ENCODE peak calls at places on chromosomes 3 and 15, in five cellular contexts. V, E, B, Y and S are unnamed samples. For H3K36me3, the result is how much of the 10 kb centered on the place peaks cover.

GRCh38 chr3:186298876-186299275 is 63.2 kb downstream of the DGKG start:
- DNase-seq in V (no peak), E (no peak), B (no peak), Y (no peak), S (no peak)

GRCh38 chr3:43995078-43995928 is 246.4 kb upstream of the TOPAZ1 start:
- DNase-seq in V (no peak), E (no peak), B (peak), Y (peak), S (no peak)

GRCh38 chr15:49627407-49627877 is 6.6 kb downstream of the DTWD1 start:
- DNase-seq in V (no peak), E (no peak), B (no peak), Y (no peak), S (no peak)

GRCh38 chr3:152969557-152970300 is 134.8 kb downstream of the P2RY1 start:
- DNase-seq in V (no peak), E (no peak), B (no peak), Y (peak), S (no peak)

GRCh38 chr15:55742927-55743614 is at the start of gene PRTG:
- DNase-seq in V (peak), E (peak), B (peak), Y (peak), S (peak)

GRCh38 chr15:84828433-84828908 is 11.3 kb downstream of the ALPK3 start:
- DNase-seq in V (peak), E (peak), B (peak), Y (no peak), S (no peak)

GRCh38 chr3:50003216-50003615 is 63.3 kb downstream of the RBM6 start:
- DNase-seq in V (no peak), E (no peak), B (no peak), Y (no peak), S (no peak)

GRCh38 chr15:62506217-62506805 is 341.2 kb upstream of the C2CD4B start:
- DNase-seq in V (no peak), E (no peak), B (peak), Y (peak), S (no peak)

GRCh38 chr3:128201158-128201755 is 48.0 kb downstream of the EEFSEC start:
- DNase-seq in V (no peak), E (no peak), B (no peak), Y (no peak), S (no peak)

GRCh38 chr15:94844533-94845390 is 613.4 kb downstream of the MCTP2 start:
- DNase-seq in V (peak), E (peak), B (peak), Y (peak), S (peak)

GRCh38 chr3:11143476-11143875 is 10.8 kb upstream of the HRH1 start:
- DNase-seq in V (no peak), E (no peak), B (no peak), Y (no peak), S (no peak)

GRCh38 chr3:158355623-158356588 is 215.1 kb upstream of the MLF1 start:
- DNase-seq in V (no peak), E (no peak), B (no peak), Y (no peak), S (no peak)

GRCh38 chr3:148797822-148798221 is 29.8 kb upstream of the CPB1 start:
- DNase-seq in V (no peak), E (no peak), B (peak), Y (peak), S (no peak)

GRCh38 chr3:14289590-14290453 is 111.2 kb downstream of the LSM3 start:
- DNase-seq in V (no peak), E (peak), B (no peak), Y (no peak), S (no peak)

GRCh38 chr3:171772427-171773056 is 37.7 kb downstream of the PLD1 start:
- DNase-seq in V (no peak), E (peak), B (peak), Y (peak), S (peak)

GRCh38 chr3:101181801-101182200 is 138.6 kb downstream of the IMPG2 start:
- DNase-seq in V (no peak), E (no peak), B (no peak), Y (no peak), S (no peak)

GRCh38 chr3:58487140-58487886 is 4.6 kb upstream of the KCTD6 start:
- DNase-seq in V (peak), E (peak), B (no peak), Y (no peak), S (no peak)

GRCh38 chr3:187520027-187520945 is 149.9 kb downstream of the SST start:
- DNase-seq in V (peak), E (peak), B (no peak), Y (no peak), S (peak)

GRCh38 chr3:129344540-129345220 is 66.0 kb downstream of the HMCES start:
- DNase-seq in V (no peak), E (no peak), B (peak), Y (peak), S (peak)

GRCh38 chr3:149702691-149703426 is 45.0 kb upstream of the WWTR1 start:
- DNase-seq in V (no peak), E (no peak), B (no peak), Y (no peak), S (no peak)

GRCh38 chr3:123414958-123415792 is 33.7 kb downstream of the ADCY5 start:
- DNase-seq in V (no peak), E (peak), B (no peak), Y (no peak), S (no peak)

GRCh38 chr3:43286886-43287301 is 554 bp downstream of the SNRK start:
- DNase-seq in V (no peak), E (no peak), B (peak), Y (peak), S (no peak)

GRCh38 chr15:79540551-79540950 is 108.4 kb downstream of the MINAR1 start:
- DNase-seq in V (no peak), E (no peak), B (no peak), Y (peak), S (no peak)

GRCh38 chr3:196735751-196736150 is 3.9 kb upstream of the PAK2 start:
- DNase-seq in V (no peak), E (no peak), B (no peak), Y (no peak), S (no peak)

GRCh38 chr15:70741107-70741511 is 22.2 kb downstream of the UACA start:
- DNase-seq in V (peak), E (peak), B (no peak), Y (no peak), S (peak)

GRCh38 chr3:177599331-177599730 is 402.0 kb upstream of the TBL1XR1 start:
- DNase-seq in V (no peak), E (no peak), B (no peak), Y (no peak), S (no peak)

GRCh38 chr3:52046186-52046913 is 10.0 kb downstream of the DUSP7 start:
- DNase-seq in V (no peak), E (no peak), B (no peak), Y (no peak), S (peak)

GRCh38 chr3:59866076-59866475 is 816.3 kb upstream of the CFAP20DC start:
- DNase-seq in V (no peak), E (no peak), B (no peak), Y (no peak), S (no peak)

GRCh38 chr15:65055201-65055870 is 10.1 kb downstream of the SLC51B start:
- DNase-seq in V (no peak), E (no peak), B (no peak), Y (no peak), S (no peak)

GRCh38 chr15:79640206-79640605 is 208.1 kb downstream of the MINAR1 start:
- DNase-seq in V (peak), E (peak), B (no peak), Y (no peak), S (no peak)

GRCh38 chr3:52231502-52232278 is 6.2 kb upstream of the TLR9 start:
- DNase-seq in V (peak), E (peak), B (peak), Y (peak), S (peak)

GRCh38 chr3:179113903-179114302 is 34.3 kb upstream of the PIK3CA start:
- DNase-seq in V (no peak), E (no peak), B (no peak), Y (no peak), S (no peak)

GRCh38 chr3:182436547-182436946 is 356.8 kb upstream of the ATP11B start:
- DNase-seq in V (no peak), E (no peak), B (no peak), Y (no peak), S (no peak)

DNA sequence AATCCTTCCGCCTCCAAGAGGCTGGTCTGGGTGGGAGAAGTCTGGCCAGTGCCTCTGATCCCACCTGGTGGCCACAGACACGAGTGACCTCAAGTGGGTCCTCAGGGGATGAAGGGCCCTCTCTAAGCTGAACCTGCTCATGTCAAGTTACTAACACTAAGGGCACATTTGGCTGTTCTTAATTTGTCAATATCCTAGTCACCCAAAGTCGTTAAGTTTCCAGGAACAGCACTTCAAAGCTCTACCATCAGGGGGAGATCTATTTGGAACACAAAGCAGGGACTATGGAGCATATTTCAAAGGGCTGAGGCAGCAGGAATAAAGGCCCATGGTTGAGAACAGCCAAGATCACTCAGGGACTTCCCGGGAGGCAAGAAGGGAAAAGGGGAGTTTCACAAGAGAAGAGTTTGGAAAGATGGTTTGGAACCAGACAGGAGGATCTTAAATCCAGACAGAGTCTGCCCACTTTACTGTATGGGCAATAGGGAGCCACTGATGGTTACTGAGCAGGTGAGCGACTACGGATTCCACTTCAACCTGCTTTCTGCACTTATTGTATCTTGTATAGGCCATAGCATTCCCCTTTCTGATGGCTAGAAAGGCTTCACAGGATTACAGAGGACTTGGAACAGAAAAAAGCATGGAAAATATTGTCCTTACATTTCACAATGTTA is 13.7 kb downstream of the OXTR start:
- DNase-seq in V (no peak), E (no peak), B (peak), Y (peak), S (no peak)
- TF ChIP-seq CTCF in V (no peak), E (peak), B (peak), Y (peak), S (no peak)

GRCh38 chr3:194540268-194540937 is 53.6 kb upstream of the ATP13A3 start:
- DNase-seq in V (peak), E (peak), B (no peak), Y (no peak), S (peak)

GRCh38 chr3:194534243-194534642 is 47.4 kb upstream of the ATP13A3 start:
- DNase-seq in V (no peak), E (no peak), B (no peak), Y (no peak), S (no peak)

GRCh38 chr3:194539498-194539897 is 52.7 kb upstream of the ATP13A3 start:
- DNase-seq in V (no peak), E (no peak), B (no peak), Y (no peak), S (no peak)

GRCh38 chr3:194537732-194538247 is 51.0 kb upstream of the ATP13A3 start:
- DNase-seq in V (no peak), E (no peak), B (no peak), Y (no peak), S (no peak)

GRCh38 chr3:194536883-194537637 is 50.3 kb upstream of the ATP13A3 start:
- DNase-seq in V (peak), E (no peak), B (no peak), Y (no peak), S (peak)
- H3K4me3 ChIP-seq in V (no peak), E (no peak), B (no peak), Y (no peak), S (no peak)

GRCh38 chr3:113008117-113008516 is 17.3 kb downstream of the GTPBP8 start:
- DNase-seq in V (no peak), E (no peak), B (no peak), Y (no peak), S (no peak)
- H3K36me3 ChIP-seq in V (half or more), E (half or more), B (half or more), Y (half or more), S (under half)

GRCh38 chr3:55609230-55610100 is 122.4 kb upstream of the WNT5A start:
- DNase-seq in V (no peak), E (no peak), B (no peak), Y (peak), S (no peak)
- TF ChIP-seq CTCF in V (no peak), E (no peak), B (peak), Y (peak), S (no peak)

DNA sequence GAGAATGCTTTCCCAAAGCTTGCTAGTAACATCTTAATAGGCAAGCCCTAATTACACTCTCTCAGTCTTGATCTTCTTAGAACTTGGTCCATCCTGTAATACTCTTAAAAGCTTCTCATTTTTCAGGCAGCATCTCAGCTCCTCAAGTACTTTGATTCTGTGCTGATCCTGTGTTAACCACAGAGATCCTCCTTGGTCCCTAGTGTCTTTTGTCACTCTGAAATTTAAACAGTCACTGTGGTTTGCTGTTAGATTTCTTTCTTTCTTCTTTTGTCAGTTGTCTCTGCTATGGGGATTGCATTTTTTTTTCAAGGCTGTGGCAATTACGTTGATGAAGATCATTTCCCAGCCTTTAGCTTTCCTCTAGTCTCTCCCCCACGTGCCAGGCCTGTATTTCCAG is 26.0 kb upstream of the UBE3A start:
- DNase-seq in V (no peak), E (no peak), B (no peak), Y (no peak), S (no peak)
- H3K4me3 ChIP-seq in V (no peak), E (no peak), B (no peak), Y (no peak), S (no peak)

DNA sequence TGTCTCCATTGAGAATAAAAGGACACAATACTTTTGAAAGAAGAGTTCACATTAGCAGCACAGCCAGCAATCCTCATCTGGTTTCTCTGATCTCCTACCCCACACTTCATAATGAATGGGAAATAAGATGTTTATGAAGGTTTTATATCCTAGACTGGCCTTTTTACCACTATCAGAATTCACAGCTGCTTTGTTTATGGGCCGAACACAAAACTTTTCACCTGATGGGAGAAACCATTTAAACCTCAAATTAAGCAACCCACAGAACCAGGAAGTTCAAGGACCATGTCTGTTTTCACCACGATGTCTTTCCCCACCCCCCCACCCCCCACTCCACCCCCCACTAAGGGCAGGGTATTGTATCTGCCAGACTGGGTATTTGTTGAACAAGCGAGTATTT is 11.4 kb upstream of the SETD5 start:
- DNase-seq in V (no peak), E (no peak), B (no peak), Y (no peak), S (no peak)
- H3K36me3 ChIP-seq in V (half or more), E (half or more), B (half or more), Y (under half), S (under half)

DNA sequence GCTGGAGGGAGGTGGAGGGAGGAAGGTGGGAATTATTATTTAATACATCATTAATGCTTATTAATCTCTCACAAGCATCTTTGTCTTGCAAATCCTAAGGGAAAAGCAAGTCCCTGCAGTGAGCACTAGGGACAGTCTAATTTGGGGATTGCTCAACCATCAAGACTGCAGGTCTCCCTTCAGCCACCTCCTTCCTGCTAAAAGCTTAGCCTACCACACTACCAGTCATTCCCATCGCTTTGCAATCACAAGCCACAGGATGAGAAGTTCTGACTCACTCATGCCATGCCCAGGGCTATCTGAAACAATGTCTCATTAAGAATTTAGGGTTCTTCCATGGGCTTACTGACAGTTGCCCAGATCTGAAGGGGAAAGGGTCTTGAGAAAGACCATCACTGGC is 51.0 kb upstream of the EIF1B start:
- DNase-seq in V (no peak), E (no peak), B (peak), Y (peak), S (no peak)
- TF ChIP-seq CTCF in V (no peak), E (no peak), B (peak), Y (no peak), S (no peak)